ENCODE peak calls at places on chromosomes 16 and 17, in seven cellular contexts. E, W, Y, S, T, A and K are unnamed samples.

GRCh38 chr16:86906608-86907007 is 328.3 kb downstream of the FOXL1 start:
- DNase-seq in E (no peak), W (no peak), Y (no peak), S (no peak), T (no peak), A (no peak), K (no peak)

GRCh38 chr16:73011926-73012325 is 36.0 kb downstream of the ZFHX3 start:
- DNase-seq in E (no peak), W (no peak), Y (no peak), S (no peak), T (no peak), A (no peak), K (no peak)

GRCh38 chr16:87692176-87692575 is 73.6 kb downstream of the KLHDC4 start:
- DNase-seq in E (no peak), W (no peak), Y (no peak), S (no peak), T (no peak), A (no peak), K (no peak)

GRCh38 chr17:18074566-18075272 is 13.0 kb upstream of the DRG2 start:
- DNase-seq in E (no peak), W (no peak), Y (no peak), S (no peak), T (no peak), A (no peak), K (no peak)

GRCh38 chr16:65281636-65282035 is 159.8 kb upstream of the CDH11 start:
- DNase-seq in E (no peak), W (no peak), Y (no peak), S (no peak), T (no peak), A (peak; percentile 50), K (no peak)

GRCh38 chr16:46757339-46758050 is 9.4 kb upstream of the MYLK3 start:
- DNase-seq in E (peak; percentile 60), W (no peak), Y (no peak), S (peak; percentile 12), T (peak; percentile 32), A (no peak), K (no peak)

GRCh38 chr16:22887445-22887844 is 73.5 kb downstream of the HS3ST2 start:
- DNase-seq in E (no peak), W (no peak), Y (no peak), S (no peak), T (no peak), A (no peak), K (no peak)

GRCh38 chr17:66959641-66960375 is 4.7 kb upstream of the CACNG4 start:
- DNase-seq in E (no peak), W (no peak), Y (no peak), S (no peak), T (no peak), A (no peak), K (no peak)

GRCh38 chr17:57315061-57315851 is 58.9 kb downstream of the MSI2 start:
- DNase-seq in E (no peak), W (no peak), Y (no peak), S (no peak), T (no peak), A (no peak), K (no peak)

GRCh38 chr16:12366313-12366712 is 389.8 kb downstream of the SNX29 start:
- DNase-seq in E (no peak), W (no peak), Y (no peak), S (no peak), T (no peak), A (no peak), K (no peak)

GRCh38 chr16:4475880-4476790 is at the start of gene HMOX2:
- DNase-seq in E (peak; percentile 93), W (peak; percentile 84), Y (peak; percentile 90), S (peak; percentile 92), T (peak; percentile 97), A (peak; percentile 91), K (peak; percentile 98)

GRCh38 chr17:55814377-55814776 is 63.5 kb downstream of the PCTP start:
- DNase-seq in E (peak; percentile 2), W (no peak), Y (no peak), S (peak; percentile 56), T (no peak), A (no peak), K (no peak)

DNA sequence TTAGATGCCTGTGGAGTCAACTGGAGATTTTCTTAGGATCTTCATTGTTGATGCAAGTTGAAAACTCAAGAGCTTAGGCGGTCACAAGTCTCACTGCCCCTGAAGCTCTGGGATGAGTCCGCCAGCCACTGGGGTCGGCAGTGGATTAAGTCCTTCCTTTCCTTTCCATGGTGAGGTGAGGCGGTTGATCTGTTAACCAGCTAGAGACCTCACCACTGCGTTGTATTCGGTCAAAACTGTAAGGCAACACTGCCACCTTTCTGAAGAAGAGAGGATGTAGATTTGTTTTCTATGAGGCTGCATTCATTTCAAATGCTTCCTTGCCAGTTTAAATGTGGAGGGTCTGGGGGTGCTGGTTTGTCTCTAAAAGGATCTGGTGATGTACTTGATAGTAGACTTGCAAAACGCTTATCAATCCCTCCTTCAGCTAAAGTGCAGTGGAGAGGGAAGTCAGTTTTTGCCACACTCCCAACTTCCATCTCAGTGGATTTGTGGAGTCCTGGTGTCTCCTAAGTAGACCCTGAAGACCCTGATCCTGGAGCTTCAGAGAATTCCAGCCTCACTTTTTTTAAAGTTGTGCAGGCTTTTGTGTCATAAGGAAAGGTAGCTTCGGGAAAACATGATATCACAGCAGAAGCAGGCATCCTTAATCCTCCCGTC is 1.7 kb downstream of the MYOCD start:
- DNase-seq in E (peak; percentile 56), W (peak; percentile 71), Y (no peak), S (peak; percentile 51), T (no peak), A (peak; percentile 29), K (peak; percentile 64)
- TF ChIP-seq CTCF in E (peak; percentile 22), W (peak; percentile 79), Y (no peak), S (peak; percentile 30), T (no peak), A (peak; percentile 43), K (peak; percentile 36)

GRCh38 chr17:8120520-8121443 is 2.5 kb upstream of the ALOXE3 start:
- DNase-seq in E (peak; percentile 75), W (peak; percentile 66), Y (no peak), S (peak; percentile 92), T (peak; percentile 66), A (peak; percentile 78), K (peak; percentile 71)
- TF ChIP-seq CTCF in E (peak; percentile 59), W (peak; percentile 76), Y (no peak), S (peak; percentile 36), T (no peak), A (no peak), K (peak; percentile 12)

GRCh38 chr17:6789146-6789545 is 13.1 kb downstream of the FBXO39 start:
- DNase-seq in E (no peak), W (no peak), Y (no peak), S (peak; percentile 41), T (no peak), A (no peak), K (no peak)

GRCh38 chr17:6787081-6787693 is 11.2 kb downstream of the FBXO39 start:
- DNase-seq in E (no peak), W (no peak), Y (no peak), S (no peak), T (no peak), A (no peak), K (no peak)

GRCh38 chr17:6780886-6781285 is 4.9 kb downstream of the FBXO39 start:
- DNase-seq in E (no peak), W (no peak), Y (no peak), S (no peak), T (no peak), A (no peak), K (no peak)

GRCh38 chr17:6782244-6782643 is 6.2 kb downstream of the FBXO39 start:
- DNase-seq in E (no peak), W (no peak), Y (no peak), S (no peak), T (no peak), A (no peak), K (no peak)

DNA sequence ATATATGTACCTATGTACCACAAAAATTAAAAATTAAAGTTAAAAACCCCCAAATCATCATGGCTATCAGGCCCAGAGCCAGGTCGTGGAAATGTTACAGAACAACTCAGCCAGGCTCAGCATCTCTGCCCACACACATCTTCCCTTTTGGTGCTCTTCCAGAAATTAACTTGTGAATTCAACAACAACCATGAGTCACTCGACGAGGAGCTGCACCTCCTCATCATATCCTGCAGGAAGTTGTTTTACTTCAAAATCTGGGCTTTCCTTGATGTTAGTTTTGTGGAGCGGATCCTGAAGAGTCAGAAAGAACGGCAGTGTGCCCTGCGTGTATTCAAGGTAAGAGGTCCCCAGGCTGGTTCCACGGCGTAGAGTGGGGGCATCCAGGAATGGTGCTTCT is 10.6 kb downstream of the FBXO39 start:
- DNase-seq in E (peak; percentile 78), W (peak; percentile 60), Y (no peak), S (peak; percentile 83), T (no peak), A (no peak), K (no peak)
- TF ChIP-seq CTCF in E (peak; percentile 25), W (peak; percentile 17), Y (no peak), S (no peak), T (no peak), A (no peak), K (no peak)

DNA sequence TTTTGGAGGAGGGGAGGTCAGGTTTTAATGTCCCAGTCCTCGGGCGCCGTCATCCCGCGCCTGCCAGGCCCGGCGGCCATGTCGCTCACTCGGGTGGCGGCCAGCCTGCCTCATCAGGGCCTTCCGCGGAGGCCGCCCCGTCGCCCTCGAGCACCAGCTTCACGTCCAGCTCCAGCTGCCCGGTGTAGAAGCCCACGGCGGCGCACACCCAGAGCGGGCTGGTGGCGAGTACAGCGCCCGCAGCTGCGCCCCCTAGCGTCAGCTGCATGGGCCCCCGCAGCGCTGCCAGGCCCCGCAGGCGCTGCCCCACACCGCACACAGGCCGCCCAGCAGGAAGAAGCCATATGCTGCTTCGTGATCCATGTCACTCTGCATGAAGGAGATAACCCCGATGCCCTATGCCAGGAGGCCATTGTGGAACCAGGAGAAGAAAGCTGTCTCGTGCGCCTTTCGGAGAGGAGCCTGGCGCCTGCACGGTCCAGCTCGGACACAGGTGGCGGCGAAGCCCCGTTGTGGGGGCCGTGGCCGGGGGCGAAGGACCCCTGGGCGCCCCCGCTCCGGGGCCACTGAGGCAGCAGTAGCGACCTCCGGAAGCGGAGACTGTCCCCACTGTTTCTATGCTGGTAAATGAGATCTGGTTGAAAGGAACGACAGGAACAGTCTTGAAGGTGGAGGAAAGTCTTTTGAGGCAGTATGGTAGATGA is 9.6 kb downstream of the AP2B1 start:
- DNase-seq in E (no peak), W (no peak), Y (no peak), S (no peak), T (no peak), A (peak; percentile 27), K (no peak)
- TF ChIP-seq CTCF in E (no peak), W (peak; percentile 61), Y (no peak), S (no peak), T (no peak), A (peak; percentile 18), K (no peak)

DNA sequence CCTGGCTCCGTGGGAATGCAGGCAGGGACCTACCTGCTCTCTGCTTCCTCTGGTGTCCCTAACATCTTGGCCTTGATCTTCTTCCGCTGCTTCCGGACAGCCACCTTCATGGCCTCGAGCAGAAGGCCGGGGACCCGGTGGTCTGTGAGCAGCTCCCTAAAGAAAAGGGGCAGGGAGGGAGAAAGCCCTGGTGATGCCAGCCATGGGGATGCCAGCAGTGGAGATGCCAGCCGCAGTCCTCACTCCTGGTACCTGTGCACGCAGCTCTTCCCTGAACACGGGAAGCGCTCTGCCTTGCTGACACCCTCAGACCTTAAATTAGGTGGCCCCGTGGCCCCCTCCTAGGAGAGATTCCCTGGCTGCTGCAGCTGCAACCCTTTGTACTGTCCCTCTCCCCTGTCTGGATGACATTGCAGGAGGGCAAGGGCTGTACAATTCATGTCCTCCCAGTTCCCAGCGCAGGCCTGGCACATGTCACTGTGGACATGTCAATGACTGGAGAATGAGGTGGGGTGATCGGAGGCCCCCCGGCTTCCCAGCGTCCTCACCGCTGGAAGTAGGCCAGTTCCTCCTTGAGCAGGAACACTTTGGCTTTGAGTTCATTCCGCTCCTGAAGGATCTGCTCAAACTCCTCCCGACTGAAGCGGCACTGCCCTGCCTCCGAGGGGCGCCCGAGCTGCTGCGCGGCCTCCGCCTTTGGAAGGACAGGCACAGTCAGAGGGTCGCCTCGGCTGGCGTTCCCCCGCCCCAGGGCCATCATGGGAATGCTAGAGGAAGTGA is 1.7 kb downstream of the RILP start:
- DNase-seq in E (peak; percentile 42), W (no peak), Y (no peak), S (no peak), T (peak; percentile 44), A (no peak), K (no peak)
- TF ChIP-seq CTCF in E (no peak), W (no peak), Y (no peak), S (no peak), T (no peak), A (no peak), K (no peak)